ENCODE peak calls at places on chromosome 5, in eight cellular contexts. W is cardiac muscle cell, R is nephron progenitor cell, Z is osteoblast, H is astrocyte of the spinal cord, T is body of pancreas, X is left ventricle myocardium inferior, Y is hepatocyte. I is an unnamed sample.

GRCh38 chr5:61599370-61600140 is 267.5 kb downstream of the ZSWIM6 start:
- DNase-seq in W (peak), T (no peak), R (no peak), X (no peak), Y (peak), H (peak), Z (no peak), I (no peak)

GRCh38 chr5:9059920-9060691 is 485.8 kb downstream of the SEMA5A start:
- DNase-seq in Z (peak), X (peak), R (no peak), Y (peak), W (peak), T (no peak), H (peak), I (no peak)

GRCh38 chr5:110476164-110476563 is 250.3 kb downstream of the TMEM232 start:
- DNase-seq in X (no peak), W (no peak), R (no peak), Z (no peak), Y (no peak), H (no peak), T (no peak), I (no peak)

GRCh38 chr5:101929628-101930027 is 366.5 kb downstream of the SLCO4C1 start:
- DNase-seq in R (no peak), X (no peak), H (no peak), T (no peak), W (no peak), Y (no peak), Z (no peak), I (no peak)

GRCh38 chr5:146765089-146765832 is 113.3 kb downstream of the PPP2R2B start:
- DNase-seq in Z (no peak), Y (no peak), X (no peak), W (no peak), R (no peak), T (no peak), H (no peak), I (no peak)

GRCh38 chr5:136061630-136062381 is 33.0 kb downstream of the TGFBI start:
- DNase-seq in R (no peak), Z (no peak), H (no peak), T (no peak), X (no peak), Y (no peak), W (no peak), I (no peak)

GRCh38 chr5:97044057-97044456 is 98.4 kb downstream of the LIX1 start:
- DNase-seq in Y (peak), X (peak), T (peak), Z (peak), H (no peak), R (peak), W (peak), I (no peak)

GRCh38 chr5:18546570-18546969 is 912.3 kb downstream of the TAF11L14 start:
- DNase-seq in Y (no peak), T (no peak), W (no peak), H (no peak), X (no peak), Z (no peak), R (no peak), I (no peak)

GRCh38 chr5:19733612-19734495 is 254.1 kb downstream of the CDH18 start:
- DNase-seq in X (no peak), H (no peak), W (no peak), T (no peak), R (no peak), Z (no peak), Y (no peak), I (no peak)

GRCh38 chr5:129771058-129771838 is 23.4 kb downstream of the MINAR2 start:
- DNase-seq in T (peak), H (peak), Y (peak), X (no peak), R (peak), W (peak), Z (peak), I (no peak)

GRCh38 chr5:111997308-111998159 is 240.5 kb upstream of the NREP start:
- DNase-seq in T (no peak), W (peak), R (no peak), Y (peak), X (no peak), Z (peak), H (peak), I (no peak)

GRCh38 chr5:160021818-160022446 is 13.0 kb downstream of the TTC1 start:
- DNase-seq in Y (peak), Z (peak), T (peak), R (peak), H (peak), X (no peak), W (peak), I (no peak)

GRCh38 chr5:19790811-19791466 is 197.1 kb downstream of the CDH18 start:
- DNase-seq in Z (no peak), X (no peak), T (no peak), H (no peak), Y (no peak), W (no peak), R (no peak), I (no peak)

GRCh38 chr5:4661851-4662250 is 478.3 kb upstream of the ADAMTS16 start:
- DNase-seq in Y (no peak), R (no peak), W (no peak), T (no peak), H (peak), X (no peak), Z (no peak), I (no peak)

GRCh38 chr5:106415541-106415940 is 1255.2 kb downstream of the EFNA5 start:
- DNase-seq in Y (peak), X (no peak), H (peak), Z (peak), W (peak), T (no peak), R (no peak), I (no peak)

GRCh38 chr5:56900858-56901578 is 8.4 kb upstream of the SETD9 start:
- DNase-seq in Z (peak), X (no peak), W (peak), H (peak), R (peak), T (peak), Y (peak), I (no peak)

GRCh38 chr5:71938886-71939285 is 168.4 kb upstream of the MAP1B start:
- DNase-seq in W (no peak), X (no peak), R (no peak), Y (peak), T (peak), Z (no peak), H (peak), I (no peak)

DNA sequence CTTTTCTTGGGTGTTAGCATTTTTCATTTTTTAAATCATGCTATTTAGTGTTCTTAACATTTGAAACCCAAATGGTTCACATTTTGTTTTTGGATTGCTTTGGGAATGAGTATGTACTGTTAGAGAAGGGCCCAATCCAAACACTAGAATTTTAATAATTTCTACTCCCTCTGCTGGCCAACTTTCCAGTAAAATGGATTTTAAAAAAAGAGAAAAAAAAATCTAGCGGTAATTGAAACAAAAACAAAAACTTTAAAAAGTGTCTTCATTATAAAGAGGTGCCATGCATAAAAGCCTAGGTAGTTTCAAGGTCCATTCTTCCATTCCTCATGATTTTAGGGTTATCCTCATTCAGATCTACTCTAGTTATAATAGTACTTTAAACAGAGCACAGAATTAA is 32.1 kb upstream of the RICTOR start:
- DNase-seq in T (no peak), H (peak), R (no peak), W (peak), Z (no peak), Y (no peak), X (no peak), I (no peak)
- TF ChIP-seq CTCF in T (no peak), H (peak), R (peak), W (peak), Z (peak), Y (peak), X (no peak), I (peak)

GRCh38 chr5:41465493-41466171 is 44.8 kb downstream of the PLCXD3 start:
- DNase-seq in W (peak), T (no peak), R (no peak), Z (peak), X (no peak), Y (no peak), H (peak), I (no peak)
- TF ChIP-seq CTCF in W (no peak), T (no peak), R (no peak), Z (no peak), X (no peak), Y (no peak), H (no peak), I (peak)

DNA sequence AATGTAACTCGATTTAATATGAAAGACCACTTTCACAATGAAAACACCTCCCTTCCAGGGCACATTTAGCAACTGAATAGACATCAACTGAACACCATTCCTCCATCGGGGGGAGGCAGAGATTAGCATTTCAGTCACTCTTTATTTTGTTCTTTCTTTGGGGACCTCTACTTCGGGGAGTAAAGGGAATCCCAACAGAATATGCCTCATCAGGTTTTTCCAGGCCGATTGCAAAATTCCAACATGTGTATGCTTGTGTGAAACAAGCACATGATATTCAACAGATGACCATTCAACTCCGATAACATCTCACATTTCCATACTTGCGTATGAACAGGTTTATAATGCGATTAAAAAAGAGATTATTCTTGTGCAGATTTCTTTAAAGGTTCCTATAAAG is 124.2 kb upstream of the RETREG1 start:
- DNase-seq in Z (no peak), T (no peak), H (peak), R (no peak), W (peak), Y (no peak), X (no peak), I (no peak)
- TF ChIP-seq CTCF in Z (no peak), T (no peak), H (no peak), R (no peak), W (peak), Y (peak), X (no peak), I (no peak)

DNA sequence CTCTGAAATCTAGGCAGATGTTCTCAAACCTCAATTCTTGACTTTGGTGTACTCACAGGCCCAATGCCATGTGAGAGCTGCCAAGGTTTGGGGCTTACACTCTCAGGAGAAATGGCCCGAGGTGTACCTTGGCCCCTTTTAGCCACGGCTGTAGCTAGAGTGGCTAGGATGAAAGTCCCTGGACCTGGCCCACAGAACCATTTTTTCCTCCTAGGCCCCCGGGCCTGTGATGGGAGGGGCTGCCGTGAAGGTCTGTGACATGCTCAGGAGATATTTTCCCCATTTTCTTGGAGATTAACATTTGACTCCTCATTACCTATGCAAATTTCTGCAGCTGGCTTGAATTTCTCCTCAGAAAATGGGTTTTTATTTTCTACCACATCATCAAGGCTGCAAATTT is 1296.5 kb downstream of the MAT2B start:
- DNase-seq in R (no peak), T (no peak), X (no peak), Z (no peak), Y (no peak), H (no peak), W (no peak), I (no peak)
- TF ChIP-seq CTCF in R (no peak), T (no peak), X (no peak), Z (no peak), Y (no peak), H (no peak), W (no peak), I (no peak)

GRCh38 chr5:171092194-171092593 is 216.9 kb upstream of the TLX3 start:
- DNase-seq in H (peak), W (peak), Y (no peak), Z (peak), R (no peak), X (no peak), T (no peak), I (no peak)
- TF ChIP-seq CTCF in H (no peak), W (no peak), Y (no peak), Z (no peak), R (no peak), X (no peak), T (no peak), I (no peak)

GRCh38 chr5:85077581-85077980 is 692.9 kb upstream of the EDIL3 start:
- DNase-seq in W (no peak), Y (no peak), R (no peak), X (no peak), H (no peak), T (no peak), Z (no peak), I (no peak)
- TF ChIP-seq CTCF in W (no peak), Y (peak), R (no peak), X (no peak), H (no peak), T (no peak), Z (no peak), I (no peak)

DNA sequence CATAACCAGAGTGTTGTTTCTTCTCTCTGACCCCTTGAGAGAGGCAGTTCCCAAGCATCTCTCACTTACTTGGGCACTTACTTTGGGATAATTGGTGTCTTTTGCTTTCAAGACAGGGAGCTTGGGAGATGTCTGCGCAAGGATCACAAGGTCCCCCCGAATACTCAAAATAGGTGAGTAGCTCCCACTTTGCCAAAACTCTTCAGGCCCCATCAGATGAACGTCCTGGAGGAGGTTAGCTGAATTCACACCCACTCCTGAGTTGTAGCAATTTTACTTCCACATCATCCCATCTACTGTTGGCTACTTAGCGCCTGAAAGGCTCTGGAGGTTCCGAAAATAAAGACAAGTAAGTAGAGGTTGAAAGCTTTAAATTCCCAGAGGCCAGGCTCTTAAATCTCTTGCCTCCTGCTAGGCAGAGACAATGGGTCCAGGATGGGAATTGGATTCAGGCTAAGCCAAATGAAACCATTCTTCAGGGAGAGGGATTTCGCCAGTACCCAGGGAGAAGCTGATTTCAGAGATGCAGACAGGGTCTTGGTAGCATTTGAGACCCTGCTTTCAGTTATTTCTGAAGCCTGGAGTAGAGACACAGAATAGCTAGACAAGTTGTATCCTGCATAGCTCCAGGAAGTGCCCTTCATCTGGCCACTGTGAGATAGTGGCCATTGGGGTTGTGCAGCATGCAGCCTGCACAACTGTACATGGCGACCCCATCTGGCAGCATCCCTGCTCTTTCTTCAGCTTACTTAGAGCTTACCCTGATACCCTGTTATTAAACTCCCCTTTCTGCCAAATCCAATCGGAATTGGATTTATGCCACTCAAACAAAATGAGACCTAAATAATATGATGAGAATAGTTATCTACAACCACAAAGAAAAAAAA is 60.1 kb downstream of the BOD1 start:
- DNase-seq in T (no peak), Y (no peak), Z (no peak), X (no peak), H (no peak), R (no peak), W (no peak), I (no peak)
- TF ChIP-seq CTCF in T (no peak), Y (no peak), Z (no peak), X (no peak), H (no peak), R (no peak), W (no peak), I (no peak)

I was measured in type B pancreatic cell.